ENCODE peak calls at places on chromosome 10, in ten cellular contexts. P is breast epithelium, V is upper lobe of left lung, C is uterus, R is IMR-90, K is Peyer's patch, M is GM12892, S is suprapubic skin, I is lower leg skin, O is A549. A is an unnamed sample.
A peak's percentile ranks its signal among the peaks of the same experiment; 100 is the strongest.

GRCh38 chr10:126851414-126851813 is 53.8 kb upstream of the DOCK1 start:
- DNase-seq in P (no peak), V (no peak), C (no peak), R (no peak), K (no peak), M (no peak), S (no peak), I (peak; percentile 45), O (no peak), A (no peak)

GRCh38 chr10:28202941-28203352 is 99.9 kb downstream of the MPP7 start:
- DNase-seq in P (no peak), V (peak; percentile 30), C (peak; percentile 39), R (no peak), K (no peak), M (no peak), S (no peak), I (no peak), O (no peak), A (no peak)

GRCh38 chr10:7424315-7424714 is 13.5 kb upstream of the SFMBT2 start:
- DNase-seq in P (no peak), V (no peak), C (no peak), R (no peak), K (peak; percentile 60), M (no peak), S (no peak), I (no peak), O (no peak), A (no peak)

GRCh38 chr10:15515207-15515606 is 144.1 kb upstream of the FAM171A1 start:
- DNase-seq in P (no peak), V (no peak), C (peak; percentile 39), R (no peak), K (no peak), M (no peak), S (peak; percentile 63), I (no peak), O (no peak), A (no peak)

GRCh38 chr10:35555962-35556930 is 48.9 kb upstream of the GJD4 start:
- DNase-seq in P (no peak), V (no peak), C (no peak), R (no peak), K (no peak), M (no peak), S (no peak), I (no peak), O (no peak), A (no peak)

GRCh38 chr10:92505044-92505443 is 68.8 kb downstream of the IDE start:
- DNase-seq in P (no peak), V (no peak), C (no peak), R (no peak), K (no peak), M (no peak), S (no peak), I (no peak), O (no peak), A (no peak)

GRCh38 chr10:43131256-43131655 is 7.0 kb upstream of the CSGALNACT2 start:
- DNase-seq in P (no peak), V (no peak), C (no peak), R (no peak), K (no peak), M (no peak), S (no peak), I (no peak), O (no peak), A (no peak)

GRCh38 chr10:124319926-124320391 is 98.8 kb downstream of the OAT start:
- DNase-seq in P (no peak), V (no peak), C (no peak), R (no peak), K (no peak), M (no peak), S (no peak), I (peak; percentile 45), O (no peak), A (no peak)

GRCh38 chr10:76624470-76624869 is 1013.1 kb downstream of the KCNMA1 start:
- DNase-seq in P (no peak), V (no peak), C (no peak), R (no peak), K (no peak), M (peak; percentile 13), S (no peak), I (no peak), O (no peak), A (no peak)

GRCh38 chr10:30834143-30834542 is 197.5 kb downstream of the ZNF438 start:
- DNase-seq in P (no peak), V (no peak), C (no peak), R (no peak), K (no peak), M (no peak), S (no peak), I (no peak), O (no peak), A (no peak)

GRCh38 chr10:79559726-79560125 is 481 bp downstream of the SFTPA2 start:
- DNase-seq in P (no peak), V (no peak), C (no peak), R (peak; percentile 43), K (no peak), M (no peak), S (no peak), I (no peak), O (no peak), A (no peak)

GRCh38 chr10:119542990-119543813 is 683 bp upstream of the RGS10 start:
- DNase-seq in P (no peak), V (peak; percentile 48), C (peak; percentile 54), R (peak; percentile 49), K (peak; percentile 84), M (peak; percentile 61), S (peak; percentile 75), I (peak; percentile 88), O (peak; percentile 75), A (peak; percentile 78)

GRCh38 chr10:95896066-95896850 is 11.5 kb upstream of the CC2D2B start:
- DNase-seq in P (no peak), V (no peak), C (no peak), R (no peak), K (no peak), M (no peak), S (no peak), I (no peak), O (no peak), A (no peak)

GRCh38 chr10:74156919-74157289 is 5.9 kb downstream of the ADK start:
- DNase-seq in P (no peak), V (no peak), C (peak; percentile 41), R (peak; percentile 60), K (no peak), M (peak; percentile 24), S (no peak), I (no peak), O (no peak), A (peak; percentile 71)

GRCh38 chr10:42836771-42837468 is 54.3 kb downstream of the BMS1 start:
- DNase-seq in P (no peak), V (no peak), C (no peak), R (peak; percentile 17), K (no peak), M (no peak), S (no peak), I (no peak), O (peak; percentile 11), A (peak; percentile 22)

DNA sequence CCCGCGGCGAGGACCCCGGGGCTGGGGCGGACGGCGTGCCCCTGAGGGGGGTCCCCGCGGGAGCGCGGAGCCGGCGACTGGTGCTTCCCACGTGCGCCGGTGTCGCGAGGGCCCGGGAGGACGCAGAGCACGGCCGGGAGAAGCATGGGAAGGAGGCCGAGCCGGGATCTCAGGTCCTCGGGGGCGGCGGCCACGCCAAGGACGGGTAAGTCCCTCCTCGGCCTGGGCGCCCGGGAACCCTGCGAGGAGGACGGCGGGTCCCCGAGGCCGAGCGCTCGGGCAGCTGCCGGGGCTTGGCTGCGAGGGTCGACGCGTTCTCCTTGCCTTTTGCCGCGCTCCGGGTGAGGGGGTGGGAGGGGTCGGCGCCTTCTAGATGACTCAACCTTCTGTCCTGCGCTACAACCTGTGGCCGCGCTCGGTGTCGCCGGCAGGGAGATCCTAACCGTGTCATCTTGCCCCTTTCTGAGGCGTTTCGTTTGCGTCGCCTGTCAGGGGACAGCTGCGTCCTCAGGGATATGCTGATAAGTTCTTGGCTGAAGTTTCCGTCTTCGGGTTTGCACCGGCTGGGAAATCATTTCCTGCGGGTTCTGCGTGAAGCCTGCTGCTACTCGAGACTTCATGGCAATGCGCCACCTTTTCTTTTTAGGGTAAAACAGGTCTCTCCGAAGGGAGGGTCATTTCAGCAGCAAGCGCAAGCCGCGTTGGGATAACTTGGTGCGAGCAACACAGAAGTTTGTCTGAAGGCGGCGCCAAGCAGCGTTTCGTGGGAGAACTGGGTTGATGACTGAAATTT is 529 bp downstream of the TASOR2 start:
- DNase-seq in P (no peak), V (peak; percentile 78), C (peak; percentile 51), R (peak; percentile 75), K (peak; percentile 86), M (peak; percentile 38), S (peak; percentile 77), I (peak; percentile 94), O (peak; percentile 53), A (peak; percentile 91)
- TF ChIP-seq POLR2A in P (no peak), V (no peak), C (no peak), R (no peak), K (no peak), M (no peak), S (no peak), I (no peak), O (no peak), A (peak; percentile 33)

GRCh38 chr10:46028584-46029570 is 1.5 kb downstream of the NCOA4 start:
- DNase-seq in P (no peak), V (peak; percentile 39), C (no peak), R (peak; percentile 81), K (peak; percentile 64), M (no peak), S (no peak), I (no peak), O (peak; percentile 66), A (peak; percentile 85)
- TF ChIP-seq POLR2A in P (no peak), V (no peak), C (no peak), R (no peak), K (peak; percentile 36), M (no peak), S (no peak), I (no peak), O (no peak), A (no peak)

DNA sequence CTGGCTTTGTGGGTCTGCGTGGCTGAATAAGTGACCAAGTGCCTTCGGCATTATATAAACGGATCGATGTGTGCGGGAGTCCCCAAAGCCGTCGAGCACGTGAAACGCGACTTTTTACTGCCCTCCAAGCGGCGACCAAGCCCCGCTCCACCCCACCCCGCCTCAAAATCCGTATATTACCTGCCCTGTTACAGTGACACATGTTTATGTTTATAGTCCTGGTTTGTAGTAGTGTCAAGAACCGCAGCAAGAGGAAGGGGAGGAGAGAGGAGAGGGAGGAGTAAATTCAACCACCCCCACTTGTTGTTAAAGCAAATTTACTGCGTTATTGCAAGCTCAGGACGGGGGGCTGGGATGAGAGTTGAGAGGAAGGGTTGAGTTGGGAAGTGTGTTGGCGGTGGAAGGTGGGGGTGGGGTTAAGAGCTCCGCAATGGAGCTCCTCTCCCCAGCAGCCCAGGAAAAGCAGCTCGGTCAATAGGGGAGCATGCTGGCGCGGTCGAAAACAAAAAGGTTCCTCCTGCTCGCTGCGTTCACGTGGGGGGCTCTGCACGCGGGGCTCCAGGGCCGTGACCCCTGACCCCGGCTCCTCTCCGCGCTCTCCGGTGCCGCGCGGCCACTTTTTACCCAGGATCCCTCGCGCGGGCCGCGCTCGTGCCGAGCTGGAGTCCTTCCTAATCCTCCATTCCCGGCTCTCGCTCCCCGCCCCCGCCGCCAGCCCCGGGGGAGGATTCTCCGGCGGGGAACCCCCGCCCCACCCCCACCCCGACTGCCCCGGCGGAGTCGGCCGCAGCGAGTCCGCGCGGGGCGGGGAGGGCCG is at the start of gene SKIDA1:
- DNase-seq in P (peak; percentile 80), V (peak; percentile 87), C (peak; percentile 84), R (peak; percentile 86), K (peak; percentile 85), M (no peak), S (peak; percentile 87), I (peak; percentile 97), O (peak; percentile 69), A (peak; percentile 82)
- TF ChIP-seq POLR2A in P (peak; percentile 25), V (peak; percentile 49), C (no peak), R (no peak), K (no peak), M (no peak), S (no peak), I (no peak), O (peak; percentile 41), A (peak; percentile 59)

GRCh38 chr10:101694056-101694673 is 805 bp downstream of the FBXW4 start:
- DNase-seq in P (peak; percentile 62), V (peak; percentile 67), C (peak; percentile 45), R (peak; percentile 39), K (peak; percentile 84), M (peak; percentile 58), S (peak; percentile 71), I (peak; percentile 90), O (peak; percentile 57), A (peak; percentile 88)
- TF ChIP-seq POLR2A in P (no peak), V (peak; percentile 29), C (no peak), R (no peak), K (peak; percentile 15), M (peak; percentile 66), S (no peak), I (no peak), O (peak; percentile 36), A (peak; percentile 25)